ENCODE peak calls at places on chromosome 9, in six cellular contexts. Q, Z, U, N, O and E are unnamed samples.

GRCh38 chr9:29325855-29326254 is 1752.6 kb upstream of the C9orf72 start:
- DNase-seq in Q (no peak), Z (no peak), U (no peak), N (no peak), O (no peak), E (no peak)

GRCh38 chr9:14907360-14907685 is 2.9 kb downstream of the FREM1 start:
- DNase-seq in Q (no peak), Z (no peak), U (no peak), N (no peak), O (no peak), E (no peak)

GRCh38 chr9:12698293-12698692 is 5.1 kb downstream of the TYRP1 start:
- DNase-seq in Q (no peak), Z (no peak), U (peak; percentile 32), N (no peak), O (peak; percentile 23), E (no peak)

GRCh38 chr9:36836486-36836885 is 197.6 kb downstream of the PAX5 start:
- DNase-seq in Q (no peak), Z (no peak), U (no peak), N (no peak), O (no peak), E (no peak)

GRCh38 chr9:87612536-87612935 is 113.4 kb upstream of the CTSL start:
- DNase-seq in Q (no peak), Z (no peak), U (no peak), N (no peak), O (no peak), E (no peak)

GRCh38 chr9:128634111-128634510 is 22.5 kb downstream of the DYNC2I2 start:
- DNase-seq in Q (no peak), Z (no peak), U (no peak), N (no peak), O (no peak), E (no peak)

GRCh38 chr9:113624721-113625120 is 161.2 kb downstream of the RGS3 start:
- DNase-seq in Q (no peak), Z (no peak), U (peak; percentile 87), N (no peak), O (no peak), E (no peak)

GRCh38 chr9:132943677-132944293 is 631 bp downstream of the TSC1 start:
- DNase-seq in Q (peak; percentile 26), Z (no peak), U (peak; percentile 3), N (no peak), O (no peak), E (peak; percentile 1)

GRCh38 chr9:34987160-34988040 is 2.1 kb upstream of the DNAJB5 start:
- DNase-seq in Q (no peak), Z (peak; percentile 10), U (no peak), N (no peak), O (no peak), E (no peak)

GRCh38 chr9:127858041-127858512 is 3.6 kb upstream of the ENG start:
- DNase-seq in Q (peak; percentile 78), Z (peak; percentile 28), U (no peak), N (no peak), O (no peak), E (no peak)

GRCh38 chr9:20670395-20670794 is 13.7 kb upstream of the FOCAD start:
- DNase-seq in Q (no peak), Z (no peak), U (no peak), N (no peak), O (no peak), E (no peak)

GRCh38 chr9:138114501-138115245 is 237.1 kb downstream of the CACNA1B start:
- DNase-seq in Q (no peak), Z (no peak), U (no peak), N (no peak), O (no peak), E (no peak)

GRCh38 chr9:89219637-89220036 is 41.0 kb upstream of the SHC3 start:
- DNase-seq in Q (no peak), Z (no peak), U (no peak), N (no peak), O (no peak), E (no peak)

GRCh38 chr9:114774504-114774903 is 31.3 kb downstream of the TNFSF15 start:
- DNase-seq in Q (no peak), Z (no peak), U (no peak), N (no peak), O (no peak), E (no peak)

GRCh38 chr9:2465921-2466460 is 155.6 kb upstream of the VLDLR start:
- DNase-seq in Q (no peak), Z (no peak), U (peak; percentile 22), N (no peak), O (no peak), E (no peak)

GRCh38 chr9:133386338-133386737 is 10.2 kb downstream of the STKLD1 start:
- DNase-seq in Q (no peak), Z (no peak), U (no peak), N (no peak), O (no peak), E (no peak)

GRCh38 chr9:83466877-83467276 is 71.3 kb downstream of the FRMD3 start:
- DNase-seq in Q (no peak), Z (no peak), U (peak; percentile 3), N (no peak), O (no peak), E (no peak)

GRCh38 chr9:33297455-33297854 is 7.1 kb downstream of the NFX1 start:
- DNase-seq in Q (peak; percentile 85), Z (no peak), U (no peak), N (no peak), O (no peak), E (no peak)

GRCh38 chr9:133943781-133944745 is 48.1 kb downstream of the VAV2 start:
- DNase-seq in Q (no peak), Z (no peak), U (no peak), N (no peak), O (no peak), E (no peak)

GRCh38 chr9:78592866-78593265 is 295.9 kb downstream of the PSAT1 start:
- DNase-seq in Q (no peak), Z (no peak), U (peak; percentile 94), N (no peak), O (no peak), E (no peak)

GRCh38 chr9:16825971-16826370 is 44.5 kb downstream of the BNC2 start:
- DNase-seq in Q (no peak), Z (no peak), U (peak; percentile 91), N (no peak), O (peak; percentile 55), E (no peak)